ENCODE peak calls at places on chromosomes 2 and 18, in four cellular contexts. D is CD4-positive, alpha-beta memory T cell; N is mesendoderm; V is sigmoid colon. F is an unnamed sample.

GRCh38 chr2:8582191-8582849 is 99.5 kb upstream of the ID2 start:
- DNase-seq in D (no peak), N (no peak), V (no peak), F (no peak)

GRCh38 chr2:215982465-215982875 is 30.9 kb downstream of the MREG start:
- DNase-seq in D (no peak), N (no peak), V (no peak), F (no peak)

GRCh38 chr2:211367711-211368110 is 811.3 kb downstream of the CPS1 start:
- DNase-seq in D (no peak), N (peak), V (no peak), F (no peak)

GRCh38 chr2:53202063-53202462 is 565.5 kb upstream of the CHAC2 start:
- DNase-seq in D (no peak), N (peak), V (no peak), F (no peak)

GRCh38 chr18:3663870-3664512 is 214.0 kb downstream of the TGIF1 start:
- DNase-seq in D (no peak), N (no peak), V (no peak), F (no peak)

GRCh38 chr2:124024491-124025348 is at the start of gene CNTNAP5:
- DNase-seq in D (no peak), N (peak), V (no peak), F (no peak)

GRCh38 chr2:171723724-171724683 is 36.7 kb downstream of the DYNC1I2 start:
- DNase-seq in D (no peak), N (peak), V (no peak), F (no peak)

GRCh38 chr2:215552144-215552580 is 116.3 kb upstream of the FN1 start:
- DNase-seq in D (no peak), N (no peak), V (no peak), F (no peak)

GRCh38 chr18:36688020-36688965 is 140.5 kb downstream of the TPGS2 start:
- DNase-seq in D (no peak), N (peak), V (no peak), F (peak)

GRCh38 chr2:42009657-42010580 is 37.9 kb upstream of the PKDCC start:
- DNase-seq in D (no peak), N (no peak), V (no peak), F (no peak)

GRCh38 chr2:201057089-201057499 is 14.4 kb downstream of the HYCC2 start:
- DNase-seq in D (no peak), N (no peak), V (no peak), F (no peak)

GRCh38 chr2:228590681-228591080 is 409.2 kb upstream of the SPHKAP start:
- DNase-seq in D (no peak), N (no peak), V (no peak), F (no peak)

GRCh38 chr2:26720322-26721166 is 28.0 kb downstream of the KCNK3 start:
- DNase-seq in D (no peak), N (peak), V (peak), F (no peak)

GRCh38 chr2:237128026-237128703 is 42.5 kb downstream of the COPS8 start:
- DNase-seq in D (no peak), N (peak), V (peak), F (peak)

GRCh38 chr2:1995987-1996386 is 251.7 kb upstream of the PXDN start:
- DNase-seq in D (no peak), N (no peak), V (no peak), F (peak)

GRCh38 chr2:23925702-23926288 is 1.1 kb downstream of the ATAD2B start:
- DNase-seq in D (peak), N (peak), V (peak), F (peak)

GRCh38 chr18:30491815-30492551 is 550.6 kb downstream of the DSC3 start:
- DNase-seq in D (no peak), N (no peak), V (no peak), F (no peak)

GRCh38 chr18:28007841-28008240 is 169.1 kb downstream of the CDH2 start:
- DNase-seq in D (no peak), N (no peak), V (no peak), F (no peak)

GRCh38 chr18:28005164-28005563 is 171.8 kb downstream of the CDH2 start:
- DNase-seq in D (no peak), N (peak), V (no peak), F (no peak)

GRCh38 chr18:28002841-28003240 is 174.1 kb downstream of the CDH2 start:
- DNase-seq in D (no peak), N (peak), V (no peak), F (no peak)

GRCh38 chr18:28003451-28003850 is 173.5 kb downstream of the CDH2 start:
- DNase-seq in D (no peak), N (no peak), V (no peak), F (no peak)
- H3K27ac ChIP-seq in D (no peak), N (no peak), V (no peak), F (no peak)

GRCh38 chr18:63339920-63340484 is 20.4 kb upstream of the BCL2 start:
- DNase-seq in D (no peak), N (peak), V (no peak), F (peak)

GRCh38 chr18:63331105-63331504 is 11.5 kb upstream of the BCL2 start:
- DNase-seq in D (no peak), N (no peak), V (no peak), F (no peak)

GRCh38 chr18:63342206-63342605 is 22.6 kb upstream of the BCL2 start:
- DNase-seq in D (no peak), N (peak), V (no peak), F (no peak)

GRCh38 chr18:63336366-63337099 is 17.0 kb upstream of the BCL2 start:
- DNase-seq in D (no peak), N (no peak), V (no peak), F (no peak)
- H3K27ac ChIP-seq in D (no peak), N (no peak), V (peak), F (no peak)

GRCh38 chr2:33810046-33810835 is 211.1 kb upstream of the FAM98A start:
- DNase-seq in D (no peak), N (peak), V (no peak), F (no peak)
- H3K27ac ChIP-seq in D (no peak), N (peak), V (no peak), F (no peak)

GRCh38 chr18:54094474-54094873 is 130.0 kb downstream of the MBD2 start:
- DNase-seq in D (no peak), N (no peak), V (no peak), F (no peak)
- H3K27ac ChIP-seq in D (no peak), N (no peak), V (no peak), F (no peak)

GRCh38 chr2:217954051-217954450 is 48.7 kb downstream of the TNS1 start:
- DNase-seq in D (no peak), N (no peak), V (peak), F (no peak)
- H3K27ac ChIP-seq in D (no peak), N (no peak), V (peak), F (no peak)

DNA sequence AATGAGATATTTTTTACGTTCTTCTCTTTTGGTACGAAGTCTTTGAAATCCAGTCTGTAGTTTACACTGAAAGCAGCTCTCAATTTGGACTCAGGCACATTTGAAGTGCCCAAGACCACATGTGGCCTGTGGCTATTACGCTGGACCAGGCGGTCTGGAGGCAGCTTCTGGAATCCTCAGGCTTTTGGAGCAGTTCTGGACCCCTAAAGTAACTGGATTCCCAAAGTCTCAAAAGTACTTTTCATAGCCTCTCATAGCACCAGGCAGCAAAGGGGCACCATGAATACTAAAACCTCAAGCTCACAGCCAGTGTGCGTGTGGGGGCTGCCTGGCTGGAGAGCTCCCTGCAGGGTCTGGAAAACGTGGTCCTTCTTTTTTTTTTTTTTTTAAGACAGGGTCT is 119.0 kb downstream of the SMAD7 start:
- DNase-seq in D (no peak), N (no peak), V (no peak), F (no peak)
- H3K27ac ChIP-seq in D (no peak), N (no peak), V (no peak), F (no peak)

GRCh38 chr2:154710685-154711084 is 12.2 kb downstream of the KCNJ3 start:
- DNase-seq in D (no peak), N (no peak), V (no peak), F (no peak)
- H3K27ac ChIP-seq in D (no peak), N (no peak), V (no peak), F (no peak)

GRCh38 chr2:6290212-6290611 is 575.5 kb downstream of the CMPK2 start:
- DNase-seq in D (no peak), N (no peak), V (no peak), F (no peak)
- H3K27ac ChIP-seq in D (no peak), N (no peak), V (no peak), F (no peak)

DNA sequence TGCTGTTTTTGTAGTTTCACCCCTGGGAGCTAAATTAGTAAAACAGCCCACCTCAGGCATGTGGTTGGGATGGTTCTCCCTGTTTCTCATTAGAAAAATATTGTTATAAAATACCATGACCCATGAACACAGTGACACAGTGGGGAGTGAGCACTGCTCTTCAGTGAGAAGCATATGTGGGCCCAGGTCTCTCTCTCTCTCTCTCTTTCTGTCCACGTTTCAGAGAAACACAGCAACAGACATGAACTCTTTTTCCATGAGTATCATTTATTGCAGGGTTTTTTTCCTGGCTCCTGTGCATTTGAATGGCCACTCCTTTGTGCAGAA is 41.3 kb downstream of the CYRIA start:
- DNase-seq in D (no peak), N (no peak), V (no peak), F (no peak)
- H3K27ac ChIP-seq in D (no peak), N (no peak), V (peak), F (no peak)

DNA sequence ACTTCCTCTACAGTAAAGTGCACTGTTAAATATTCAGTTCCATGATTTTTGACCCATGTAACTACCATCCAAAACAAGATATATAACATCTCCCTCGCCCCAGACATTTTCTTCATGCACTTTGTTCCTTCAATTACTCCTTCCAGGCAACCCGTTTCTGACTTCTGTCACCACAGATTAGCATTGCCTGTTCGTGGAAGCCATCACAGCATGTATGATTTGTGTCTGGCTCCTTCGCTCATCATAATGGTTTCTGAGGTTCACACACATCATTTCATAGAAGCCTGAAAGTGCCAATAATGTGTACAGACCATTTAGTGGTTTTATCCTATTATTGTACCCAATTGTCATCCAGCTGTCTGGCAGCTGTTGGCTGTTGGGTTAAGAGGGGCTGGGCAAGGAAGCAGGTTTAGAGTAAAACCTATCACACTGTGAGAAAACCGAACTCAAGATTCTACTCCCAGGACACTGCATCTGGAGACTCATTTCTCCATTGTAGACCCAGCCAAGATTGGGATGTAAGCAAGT is 16.1 kb downstream of the ARHGAP28 start:
- DNase-seq in D (no peak), N (no peak), V (no peak), F (no peak)
- H3K27ac ChIP-seq in D (no peak), N (no peak), V (no peak), F (no peak)